ENCODE peak calls at places on chromosomes 5 and 9, in seven cellular contexts. J is endodermal cell, H is heart left ventricle, L is esophagus squamous epithelium, C is MM.1S, O is tibial artery, Z is upper lobe of right lung. Q is an unnamed sample. For H3K4me1, the result is how much of the 10 kb centered on the place peaks cover.

GRCh38 chr5:41961736-41962135 is 36.7 kb downstream of the FBXO4 start:
- DNase-seq in H (no peak), J (no peak), Z (no peak), C (no peak), L (no peak), O (no peak), Q (no peak)

GRCh38 chr9:34047864-34048729 is 590 bp downstream of the UBAP2 start:
- DNase-seq in C (peak), H (peak), Z (peak), L (no peak), O (peak), J (no peak), Q (peak)

GRCh38 chr9:117088786-117089185 is 326.1 kb downstream of the ASTN2 start:
- DNase-seq in J (no peak), Z (no peak), L (no peak), C (no peak), H (no peak), O (no peak), Q (no peak)

GRCh38 chr9:18457498-18457897 is 16.5 kb upstream of the ADAMTSL1 start:
- DNase-seq in C (no peak), J (no peak), O (no peak), Z (no peak), L (no peak), H (no peak), Q (no peak)

GRCh38 chr5:120872292-120872691 is 408.2 kb downstream of the PRR16 start:
- DNase-seq in C (no peak), L (no peak), Z (no peak), H (no peak), J (no peak), O (no peak), Q (no peak)

GRCh38 chr5:121969660-121970295 is 8.0 kb downstream of the SRFBP1 start:
- DNase-seq in C (no peak), Z (no peak), H (no peak), J (no peak), O (no peak), L (no peak), Q (no peak)

GRCh38 chr9:100554935-100555401 is 22.9 kb upstream of the CAVIN4 start:
- DNase-seq in H (no peak), C (peak), J (no peak), L (no peak), O (no peak), Z (no peak), Q (no peak)

GRCh38 chr5:168324864-168325615 is 33.6 kb downstream of the WWC1 start:
- DNase-seq in O (peak), C (no peak), J (peak), H (no peak), Z (no peak), L (no peak), Q (no peak)

GRCh38 chr5:27523629-27524028 is 485.2 kb upstream of the CDH9 start:
- DNase-seq in J (no peak), C (no peak), L (no peak), H (no peak), O (no peak), Z (no peak), Q (no peak)

GRCh38 chr5:141596867-141597266 is 21.9 kb downstream of the DIAPH1 start:
- DNase-seq in Z (no peak), C (no peak), O (no peak), L (no peak), J (no peak), H (no peak), Q (no peak)
- H3K4me1 ChIP-seq in Z (under half), C (under half), O (under half), L (under half), J (under half), H (under half), Q (half or more)

DNA sequence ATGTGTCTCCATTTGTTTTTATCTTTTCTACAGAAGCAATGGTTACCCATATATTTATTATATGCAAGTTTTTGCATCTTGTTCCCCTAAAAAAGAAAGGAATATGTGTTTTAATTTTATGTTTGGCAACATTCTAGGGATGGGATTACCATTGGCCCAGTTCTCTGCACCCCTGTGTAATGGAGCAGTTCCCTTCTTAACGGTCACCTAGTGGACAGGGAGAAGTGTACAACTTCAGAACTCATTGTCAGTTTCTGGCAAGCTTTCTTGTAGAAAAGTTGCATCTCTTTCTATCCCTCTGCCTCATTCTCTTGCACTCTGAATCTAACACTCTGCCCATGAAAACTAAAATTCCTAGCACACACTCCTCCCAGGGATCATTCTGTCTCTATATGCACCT is 78.2 kb downstream of the DOCK8 start:
- DNase-seq in Z (no peak), J (no peak), O (no peak), C (no peak), L (no peak), H (no peak), Q (no peak)
- TF ChIP-seq CTCF in Z (no peak), J (peak), O (no peak), C (no peak), L (no peak), H (no peak), Q (no peak)

GRCh38 chr5:112706446-112707016 is 31.2 kb upstream of the APC start:
- DNase-seq in C (no peak), O (no peak), H (no peak), J (no peak), L (no peak), Z (no peak), Q (no peak)
- H3K4me3 ChIP-seq in C (peak), O (peak), H (no peak), J (peak), L (peak), Z (peak), Q (peak)

DNA sequence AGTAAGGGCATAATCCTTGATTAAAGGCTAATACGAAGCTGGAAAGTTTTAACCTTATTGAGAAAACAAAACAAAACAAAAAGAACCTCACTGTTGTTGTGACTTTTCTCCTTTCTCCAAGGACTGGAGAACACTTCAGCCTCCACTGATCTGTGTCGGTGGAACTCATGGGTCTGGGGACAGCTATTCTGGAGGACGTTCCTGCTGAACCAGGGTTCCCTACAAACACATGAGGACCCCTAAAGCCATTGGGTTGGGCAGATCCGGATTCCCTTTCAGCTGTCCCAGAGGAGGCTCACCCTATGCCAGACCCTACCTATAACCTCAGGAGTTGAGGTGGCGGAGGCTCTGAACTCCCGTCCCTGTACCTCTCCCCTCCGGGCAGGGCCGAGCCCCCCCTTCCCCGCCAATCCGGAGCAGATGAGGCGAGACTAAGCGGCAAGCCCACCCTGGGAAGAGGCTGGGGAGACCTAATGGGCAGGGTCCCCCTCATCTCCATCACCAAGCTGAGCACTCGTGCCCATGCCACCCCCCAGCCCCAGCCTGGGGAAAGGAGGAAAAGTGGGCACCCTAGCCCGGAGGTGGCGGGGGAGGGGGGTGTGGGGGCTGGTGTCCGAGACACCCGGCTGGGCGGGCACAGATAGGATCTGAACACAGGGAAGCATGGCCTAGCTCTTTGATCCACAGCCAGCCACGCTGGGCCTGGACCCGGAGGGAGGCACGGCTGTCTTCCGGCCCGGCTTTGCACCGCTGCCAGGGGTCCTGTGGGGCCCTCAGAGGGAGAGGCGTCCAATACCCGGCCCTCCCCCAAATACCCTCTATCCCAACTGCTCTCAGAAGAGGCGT is 1.5 kb upstream of the TCF7 start:
- DNase-seq in C (no peak), O (no peak), L (no peak), Z (no peak), J (no peak), H (no peak), Q (no peak)
- H3K4me1 ChIP-seq in C (under half), O (under half), L (under half), Z (under half), J (under half), H (under half), Q (under half)

GRCh38 chr5:16453609-16454008 is 12.0 kb downstream of the ZNF622 start:
- DNase-seq in J (no peak), H (no peak), L (no peak), C (no peak), Z (no peak), O (no peak), Q (no peak)
- TF ChIP-seq CTCF in J (peak), H (peak), L (no peak), C (no peak), Z (no peak), O (no peak), Q (no peak)

Q was measured in psoas muscle.